ENCODE peak calls at places on chromosome 21, in six cellular contexts. E is lower lobe of right lung, J is HL-60, G is GM12865, P is HFF-Myc, W is omental fat pad. T is an unnamed sample.

GRCh38 chr21:27759820-27760219 is 792.9 kb upstream of the ADAMTS5 start:
- DNase-seq in W (no peak), J (no peak), E (no peak), G (no peak), P (no peak), T (no peak)

GRCh38 chr21:15928686-15929085 is 198.9 kb downstream of the USP25 start:
- DNase-seq in E (no peak), W (no peak), J (no peak), G (no peak), P (no peak), T (no peak)

GRCh38 chr21:37367301-37367757 is 756 bp downstream of the DYRK1A start:
- DNase-seq in E (no peak), P (no peak), W (no peak), G (no peak), J (no peak), T (no peak)

GRCh38 chr21:35102488-35103407 is 53.6 kb upstream of the RUNX1 start:
- DNase-seq in G (peak), J (peak), P (no peak), W (no peak), E (peak), T (peak)

GRCh38 chr21:34558960-34559631 is 47.1 kb upstream of the KCNE1 start:
- DNase-seq in G (no peak), W (no peak), J (no peak), E (no peak), P (no peak), T (no peak)

GRCh38 chr21:39556176-39556575 is 56.6 kb upstream of the B3GALT5 start:
- DNase-seq in W (no peak), J (no peak), E (no peak), G (no peak), P (no peak), T (no peak)

GRCh38 chr21:43287111-43287973 is 118.5 kb downstream of the CRYAA start:
- DNase-seq in W (no peak), E (peak), J (no peak), G (no peak), P (no peak), T (no peak)

GRCh38 chr21:38273745-38274544 is 17.2 kb downstream of the KCNJ15 start:
- DNase-seq in E (no peak), P (no peak), G (peak), W (no peak), J (peak), T (no peak)

GRCh38 chr21:46552274-46552673 is 52.6 kb downstream of the S100B start:
- DNase-seq in P (no peak), W (no peak), G (no peak), E (no peak), J (peak), T (no peak)

GRCh38 chr21:38979271-38980196 is 173.8 kb downstream of the ETS2 start:
- DNase-seq in E (no peak), W (no peak), J (no peak), P (no peak), G (no peak), T (no peak)

GRCh38 chr21:14376854-14377253 is 6.1 kb downstream of the HSPA13 start:
- DNase-seq in P (no peak), W (no peak), J (no peak), G (no peak), E (no peak), T (no peak)

GRCh38 chr21:27423906-27424595 is 457.2 kb upstream of the ADAMTS5 start:
- DNase-seq in G (no peak), P (no peak), W (no peak), J (no peak), E (no peak), T (no peak)

GRCh38 chr21:25660233-25660632 is 21.2 kb downstream of the JAM2 start:
- DNase-seq in P (no peak), W (no peak), J (no peak), G (no peak), E (no peak), T (no peak)

GRCh38 chr21:40620386-40621145 is 226.4 kb downstream of the DSCAM start:
- DNase-seq in J (no peak), P (no peak), E (no peak), W (no peak), G (no peak), T (no peak)

GRCh38 chr21:38289697-38290096 is 32.9 kb downstream of the KCNJ15 start:
- DNase-seq in E (peak), G (peak), P (peak), W (no peak), J (peak), T (peak)

GRCh38 chr21:36452281-36452680 is 27.6 kb downstream of the CLDN14 start:
- DNase-seq in G (no peak), J (peak), E (no peak), W (no peak), P (no peak), T (no peak)

GRCh38 chr21:26469789-26470188 is 103.3 kb downstream of the CYYR1 start:
- DNase-seq in G (no peak), E (no peak), J (no peak), P (no peak), W (no peak), T (peak)

GRCh38 chr21:35034203-35034926 is 14.7 kb downstream of the RUNX1 start:
- DNase-seq in G (no peak), P (no peak), E (no peak), J (no peak), W (no peak), T (no peak)

GRCh38 chr21:35204850-35205564 is 155.9 kb upstream of the RUNX1 start:
- DNase-seq in J (peak), W (no peak), E (peak), G (no peak), P (peak), T (peak)

GRCh38 chr21:32351428-32351827 is 41.4 kb downstream of the URB1 start:
- DNase-seq in E (no peak), G (peak), W (no peak), P (no peak), J (no peak), T (no peak)

GRCh38 chr21:27802816-27803475 is 836.1 kb upstream of the ADAMTS5 start:
- DNase-seq in G (peak), J (peak), P (no peak), W (no peak), E (no peak), T (peak)

GRCh38 chr21:36134820-36135390 is at the start of gene CBR3:
- DNase-seq in P (no peak), W (peak), E (peak), G (no peak), J (no peak), T (peak)

GRCh38 chr21:32426592-32427051 is 14.1 kb downstream of the EVA1C start:
- DNase-seq in G (no peak), J (no peak), P (no peak), W (no peak), E (no peak), T (no peak)

GRCh38 chr21:27464643-27465042 is 497.8 kb upstream of the ADAMTS5 start:
- DNase-seq in G (no peak), J (no peak), W (no peak), E (no peak), P (no peak), T (no peak)

GRCh38 chr21:35843911-35844667 is 216.2 kb downstream of the SETD4 start:
- DNase-seq in J (no peak), W (no peak), E (no peak), P (no peak), G (no peak), T (peak)

GRCh38 chr21:29299046-29299905 is 554 bp downstream of the BACH1 start:
- DNase-seq in W (peak), E (peak), J (peak), P (no peak), G (no peak), T (peak)

DNA sequence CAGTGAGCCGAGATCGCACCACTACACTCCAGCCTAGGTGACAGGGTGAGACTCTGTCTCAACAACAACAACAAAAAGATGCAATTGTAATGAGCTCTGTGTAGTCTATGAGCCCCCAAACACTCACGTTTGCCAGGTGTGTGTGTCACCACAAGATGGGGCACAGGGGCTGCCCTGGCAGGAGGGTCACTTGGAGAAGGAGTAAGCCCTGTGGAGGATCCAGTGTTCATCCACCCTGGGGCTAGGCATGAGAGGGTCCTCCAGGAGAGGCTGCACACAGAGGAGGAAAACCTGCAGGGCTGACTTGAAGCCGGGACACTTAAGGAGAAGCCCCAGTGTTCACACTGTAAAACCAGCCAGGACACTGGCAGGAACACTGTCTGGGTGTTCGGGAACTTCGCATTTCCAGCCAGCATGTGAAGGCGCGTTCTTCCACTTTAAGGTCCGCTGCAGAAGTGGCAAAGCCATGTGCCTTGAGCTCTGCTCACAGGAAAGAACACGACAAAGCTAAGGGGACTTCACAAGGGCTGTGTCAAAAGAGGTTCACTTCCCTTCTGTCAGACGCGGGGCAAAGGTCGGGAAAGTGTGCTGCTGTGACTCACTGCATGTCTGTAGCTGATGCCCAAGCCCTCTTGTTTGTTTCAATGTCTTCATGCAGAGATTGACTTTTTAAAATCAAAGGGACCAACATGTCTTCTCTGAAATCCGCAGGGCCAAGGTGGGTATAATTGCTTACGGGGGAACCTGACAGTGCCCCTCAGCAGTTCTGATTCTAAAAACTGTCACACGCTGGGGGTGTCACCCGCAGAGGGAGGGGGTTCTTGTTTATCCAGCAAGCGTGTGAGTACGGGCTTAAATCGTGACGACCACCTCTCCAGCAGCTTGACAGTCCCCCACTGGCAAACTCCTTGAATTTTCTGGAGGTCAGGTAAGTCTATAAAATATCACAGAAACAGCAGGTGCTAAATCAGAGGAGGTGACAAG is 102.8 kb downstream of the RIPK4 start:
- DNase-seq in J (no peak), E (peak), W (no peak), P (no peak), G (peak), T (no peak)
- TF ChIP-seq CTCF in J (no peak), E (no peak), W (no peak), P (no peak), G (no peak), T (no peak)

DNA sequence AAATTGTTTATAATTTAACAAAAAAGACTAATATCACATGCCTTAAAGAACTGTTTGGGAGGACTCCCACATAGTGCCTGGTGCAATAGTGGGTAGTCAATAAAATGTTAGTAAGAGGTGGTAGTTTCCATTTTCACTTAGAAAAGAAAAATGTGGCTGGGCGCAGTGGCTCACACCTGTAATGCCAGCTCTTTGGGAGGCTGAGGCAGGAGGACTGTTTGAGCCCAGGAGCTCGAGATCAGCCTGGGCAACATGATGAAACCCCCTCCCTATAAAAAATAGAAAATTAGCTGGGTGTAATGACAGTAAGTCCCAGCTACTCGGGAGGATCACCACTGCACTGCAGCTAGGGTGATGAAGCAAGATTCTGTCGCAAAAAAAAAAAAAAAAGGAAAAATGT is 24.5 kb downstream of the C21orf91 start:
- DNase-seq in W (no peak), J (no peak), P (no peak), G (no peak), E (no peak), T (no peak)
- TF ChIP-seq CTCF in W (no peak), J (no peak), P (no peak), G (no peak), E (no peak), T (no peak)

GRCh38 chr21:45288441-45288841 is 746 bp upstream of the POFUT2 start:
- DNase-seq in E (no peak), J (no peak), P (no peak), W (no peak), G (no peak), T (peak)

GRCh38 chr21:45291613-45292398 is 4.1 kb upstream of the POFUT2 start:
- DNase-seq in J (no peak), G (no peak), P (no peak), W (no peak), E (peak), T (peak)

GRCh38 chr21:45290948-45291612 is 3.4 kb upstream of the POFUT2 start:
- DNase-seq in E (peak), J (no peak), P (no peak), W (no peak), G (no peak), T (no peak)

GRCh38 chr21:45289134-45289533 is 1.4 kb upstream of the POFUT2 start:
- DNase-seq in P (no peak), J (no peak), G (no peak), W (no peak), E (no peak), T (no peak)

DNA sequence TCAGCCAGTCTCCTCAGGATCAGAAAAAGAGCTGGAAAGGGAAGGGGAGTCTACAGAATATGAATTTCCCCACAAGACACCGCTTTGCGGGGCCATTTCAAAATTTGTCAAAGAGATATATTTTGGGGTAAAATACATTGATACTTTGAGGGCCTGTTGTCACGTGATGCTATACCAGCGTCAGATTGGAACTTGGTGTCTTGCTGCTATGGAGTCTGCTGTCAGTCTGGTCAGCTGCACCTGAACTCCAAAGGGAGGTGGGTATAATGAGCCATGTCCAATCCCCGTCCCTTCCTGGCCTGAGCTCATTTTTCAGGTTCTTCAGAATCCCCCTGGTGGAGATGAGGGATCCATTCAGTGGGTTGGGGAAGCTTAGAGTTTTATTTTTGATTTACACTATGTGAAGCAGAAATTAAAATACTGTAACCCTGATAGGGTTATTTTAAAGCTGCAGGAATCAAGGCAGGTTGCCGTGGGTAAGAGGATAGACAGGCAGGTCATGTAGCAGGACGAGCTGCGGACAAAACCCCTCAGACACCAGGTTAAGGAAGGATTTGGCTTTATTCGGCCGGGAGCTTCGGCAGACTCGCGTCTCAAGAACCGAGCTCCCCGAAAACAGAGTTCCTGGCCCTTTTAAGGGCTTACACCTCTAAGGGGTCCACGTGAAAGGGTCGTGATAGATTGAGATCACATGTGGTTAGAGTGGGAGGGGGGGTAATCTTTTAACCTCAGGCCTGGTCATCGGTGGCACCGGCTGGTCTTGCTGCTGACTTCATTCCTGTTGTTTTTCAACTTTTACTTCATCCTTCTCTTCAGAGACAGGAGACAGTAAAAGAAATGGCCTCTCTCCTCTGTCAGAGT is 2.2 kb upstream of the POFUT2 start:
- DNase-seq in W (no peak), P (no peak), E (peak), G (no peak), J (no peak), T (peak)
- TF ChIP-seq CTCF in W (no peak), P (peak), E (no peak), G (no peak), J (no peak), T (no peak)

GRCh38 chr21:42118901-42119300 is 47.8 kb downstream of the UMODL1 start:
- DNase-seq in J (peak), W (no peak), E (no peak), G (peak), P (no peak), T (no peak)
- TF ChIP-seq CTCF in J (no peak), W (no peak), E (no peak), G (no peak), P (no peak), T (no peak)

GRCh38 chr21:21324297-21324696 is 326.1 kb downstream of the NCAM2 start:
- DNase-seq in G (no peak), J (no peak), P (no peak), W (no peak), E (no peak), T (no peak)
- TF ChIP-seq CTCF in G (no peak), J (no peak), P (no peak), W (no peak), E (no peak), T (no peak)

GRCh38 chr21:30468912-30469812 is 11.0 kb downstream of the KRTAP19-1 start:
- DNase-seq in W (no peak), E (no peak), G (no peak), J (no peak), P (no peak), T (no peak)

GRCh38 chr21:30463713-30464112 is 16.5 kb downstream of the KRTAP19-1 start:
- DNase-seq in J (no peak), G (peak), P (no peak), W (no peak), E (no peak), T (no peak)
- TF ChIP-seq CTCF in J (peak), G (peak), P (peak), W (no peak), E (no peak), T (no peak)